ENCODE peak calls at places on chromosomes 4 and X, in ten cellular contexts. Z is tibial nerve, R is lower leg skin, S is breast epithelium, I is adrenal gland, V is IMR-90, M is stomach, U is ovary, T is body of pancreas, W is HCT116. H is an unnamed sample.

GRCh38 chr4:152239216-152239615 is 296.7 kb downstream of the FBXW7 start:
- DNase-seq in M (no peak), Z (no peak), U (no peak), W (no peak), V (no peak), T (no peak), R (no peak), S (no peak), I (no peak), H (no peak)

GRCh38 chr4:174553828-174554227 is 31.5 kb upstream of the HPGD start:
- DNase-seq in Z (no peak), V (no peak), T (no peak), I (no peak), S (no peak), U (no peak), W (no peak), R (no peak), M (no peak), H (no peak)

GRCh38 chrX:140318306-140318705 is 186.6 kb downstream of the SOX3 start:
- DNase-seq in S (no peak), R (no peak), V (no peak), M (no peak), Z (no peak), U (no peak), T (no peak), I (no peak), W (no peak), H (peak)

GRCh38 chr4:16082424-16083216 is 1.2 kb downstream of the PROM1 start:
- DNase-seq in U (no peak), I (no peak), R (no peak), Z (no peak), W (no peak), V (no peak), T (peak), S (peak), M (no peak), H (no peak)

GRCh38 chr4:159158989-159159388 is 56.1 kb downstream of the RAPGEF2 start:
- DNase-seq in U (no peak), R (no peak), M (no peak), V (no peak), I (no peak), W (no peak), T (no peak), Z (no peak), S (no peak), H (no peak)

GRCh38 chr4:46946914-46947313 is 37.9 kb upstream of the COX7B2 start:
- DNase-seq in R (no peak), Z (no peak), U (no peak), T (no peak), S (no peak), V (peak), I (no peak), M (no peak), W (no peak), H (no peak)

GRCh38 chr4:105509291-105509690 is 35.4 kb upstream of the PPA2 start:
- DNase-seq in W (no peak), S (no peak), M (no peak), T (no peak), U (no peak), V (no peak), Z (no peak), R (no peak), I (no peak), H (no peak)

GRCh38 chr4:123350191-123350544 is 46.4 kb upstream of the SPRY1 start:
- DNase-seq in S (no peak), Z (no peak), M (peak), T (no peak), I (no peak), W (peak), R (no peak), V (no peak), U (no peak), H (no peak)

GRCh38 chrX:20639115-20639514 is 372.4 kb upstream of the RPS6KA3 start:
- DNase-seq in W (no peak), R (no peak), I (no peak), S (no peak), V (no peak), U (no peak), Z (no peak), T (no peak), M (no peak), H (no peak)

GRCh38 chr4:84363256-84363655 is 135.8 kb downstream of the NKX6-1 start:
- DNase-seq in M (no peak), T (no peak), U (no peak), I (no peak), W (no peak), V (no peak), R (no peak), S (no peak), Z (no peak), H (no peak)

GRCh38 chr4:182564966-182565365 is 321.8 kb downstream of the TENM3 start:
- DNase-seq in U (no peak), W (no peak), S (no peak), I (no peak), V (peak), M (no peak), Z (no peak), R (no peak), T (no peak), H (no peak)

GRCh38 chr4:120085705-120086104 is 19.1 kb upstream of the MAD2L1 start:
- DNase-seq in T (no peak), U (no peak), W (no peak), Z (no peak), V (peak), M (no peak), I (no peak), R (no peak), S (no peak), H (no peak)

GRCh38 chr4:22850055-22850454 is 157.3 kb downstream of the GBA3 start:
- DNase-seq in Z (no peak), S (no peak), R (no peak), I (no peak), W (no peak), V (no peak), U (no peak), T (no peak), M (no peak), H (no peak)

GRCh38 chrX:153580700-153581386 is 18.1 kb downstream of the CCNQ start:
- DNase-seq in U (no peak), W (no peak), I (no peak), V (no peak), Z (no peak), T (no peak), R (no peak), S (no peak), M (no peak), H (no peak)

GRCh38 chr4:7988437-7988836 is 48.8 kb upstream of the AFAP1 start:
- DNase-seq in Z (no peak), W (no peak), U (no peak), V (peak), T (no peak), R (no peak), M (no peak), S (no peak), I (no peak), H (no peak)

GRCh38 chr4:38382492-38382891 is 281.5 kb upstream of the KLF3 start:
- DNase-seq in S (no peak), Z (no peak), M (no peak), W (no peak), V (no peak), U (no peak), R (no peak), I (no peak), T (no peak), H (no peak)

GRCh38 chrX:143476751-143477150 is 40.5 kb downstream of the SPANXN3 start:
- DNase-seq in V (no peak), Z (no peak), T (no peak), I (no peak), U (no peak), W (no peak), M (no peak), S (no peak), R (no peak), H (no peak)
- TF ChIP-seq POLR2A in V (no peak), Z (no peak), T (no peak), I (no peak), U (no peak), W (no peak), M (no peak), S (no peak), R (no peak), H (no peak)

GRCh38 chr4:184267206-184267608 is 49.5 kb upstream of the ENPP6 start:
- DNase-seq in M (no peak), T (no peak), V (no peak), I (no peak), U (no peak), R (peak), Z (no peak), W (no peak), S (no peak), H (no peak)
- TF ChIP-seq POLR2A in M (no peak), T (no peak), V (no peak), I (no peak), U (no peak), R (no peak), Z (no peak), W (no peak), S (no peak), H (no peak)

DNA sequence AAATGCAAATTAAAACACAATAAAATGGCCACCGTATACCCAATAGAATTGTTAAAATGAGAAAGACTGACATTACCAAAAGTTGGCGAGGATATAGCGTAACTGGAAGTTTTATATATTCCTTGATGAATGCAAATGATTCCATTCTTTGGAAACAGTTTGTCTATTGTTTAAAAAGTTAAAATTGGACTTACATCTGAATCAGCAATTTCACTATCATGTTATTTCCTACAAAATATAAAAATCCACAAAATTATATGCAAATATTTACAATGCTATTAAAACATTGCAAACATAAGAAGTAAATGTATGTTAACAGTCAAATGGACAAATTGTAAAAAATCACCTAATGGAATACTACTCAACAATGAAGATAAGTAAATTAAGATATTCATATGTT is 852.2 kb upstream of the NDST4 start:
- DNase-seq in I (no peak), W (no peak), T (no peak), R (no peak), U (no peak), V (no peak), S (no peak), M (no peak), Z (no peak), H (no peak)
- TF ChIP-seq POLR2A in I (no peak), W (no peak), T (no peak), R (no peak), U (no peak), V (no peak), S (no peak), M (no peak), Z (no peak), H (no peak)

GRCh38 chr4:109702950-109703663 is at the start of gene CASP6:
- DNase-seq in M (peak), I (peak), V (peak), W (peak), R (peak), Z (peak), U (peak), S (peak), T (peak), H (peak)
- TF ChIP-seq POLR2A in M (no peak), I (peak), V (no peak), W (no peak), R (no peak), Z (no peak), U (no peak), S (no peak), T (peak), H (peak)

DNA sequence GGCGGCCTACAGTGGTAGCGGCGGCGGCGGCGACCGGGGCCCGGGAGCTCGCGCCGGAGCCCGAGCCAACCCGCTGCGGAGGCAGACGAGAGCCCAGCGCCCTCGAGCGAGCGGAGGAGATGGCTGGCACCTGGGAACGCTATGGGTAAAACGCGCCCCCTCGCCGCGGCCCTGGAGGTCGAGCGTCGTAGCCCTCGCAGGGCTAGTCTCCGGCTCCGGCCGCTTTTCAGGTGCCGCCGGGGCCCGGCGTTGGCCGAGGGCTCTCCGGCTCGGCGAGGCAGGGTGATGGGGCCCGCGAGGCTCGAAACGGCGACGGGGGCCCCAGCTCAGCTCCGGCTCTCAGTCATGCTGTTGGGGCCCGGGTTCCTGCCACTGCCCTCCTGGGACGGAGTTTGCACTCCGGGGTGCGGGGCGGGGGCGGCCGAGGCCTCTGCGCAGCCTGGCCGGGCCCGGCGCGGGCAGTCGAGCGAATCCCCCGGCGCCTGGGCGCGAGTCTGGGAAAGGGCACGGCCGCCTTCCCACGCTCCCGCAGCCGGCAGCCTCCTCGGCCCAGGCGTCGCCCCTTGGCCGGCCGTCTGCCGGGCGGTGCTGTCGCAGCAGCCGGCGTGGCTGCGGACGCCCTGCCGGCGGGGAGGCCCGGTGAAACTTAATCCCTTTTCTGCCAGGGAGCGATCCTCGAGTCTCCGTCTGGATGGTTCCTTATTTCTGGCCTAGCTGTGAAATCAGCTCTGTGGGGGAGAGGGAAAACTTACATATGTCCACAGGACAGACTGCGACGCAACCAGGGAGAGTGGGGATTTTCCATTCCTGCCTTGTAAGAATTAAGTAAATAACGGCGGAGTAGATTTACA is 845 bp downstream of the MID2 start:
- DNase-seq in V (peak), M (peak), T (peak), S (peak), U (peak), W (no peak), R (no peak), Z (peak), I (peak), H (peak)
- TF ChIP-seq POLR2A in V (no peak), M (no peak), T (no peak), S (no peak), U (no peak), W (no peak), R (no peak), Z (no peak), I (no peak), H (no peak)

DNA sequence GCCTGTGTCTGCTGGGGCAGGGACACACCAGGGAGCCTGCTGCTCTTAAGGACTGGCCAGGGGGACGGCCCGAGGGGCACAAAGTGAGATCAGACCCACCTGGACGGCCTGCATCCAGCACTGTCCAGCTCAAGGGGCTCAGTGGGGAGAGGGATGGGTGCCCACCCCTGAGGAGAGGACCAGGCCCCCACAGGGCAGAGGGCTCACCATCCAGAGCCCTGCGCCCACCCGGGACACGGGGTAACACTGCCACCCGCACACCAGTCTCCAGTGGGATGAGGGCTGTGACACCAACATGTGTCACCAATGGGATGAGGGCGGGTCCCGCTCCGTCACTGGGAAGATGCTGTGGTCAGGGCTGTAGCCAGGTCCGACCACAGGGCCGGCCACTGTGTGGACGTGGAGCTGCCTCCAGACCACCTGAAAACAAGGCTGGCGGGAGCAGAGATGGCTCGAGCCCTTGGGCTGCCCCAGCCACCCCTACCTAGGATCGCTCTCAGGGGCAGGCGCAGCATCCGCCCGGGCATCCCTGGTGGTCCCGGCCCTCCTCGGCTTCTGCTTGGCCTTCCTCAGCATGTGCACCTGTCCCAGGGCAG is 13.1 kb downstream of the DGKQ start:
- DNase-seq in U (no peak), I (no peak), Z (no peak), V (no peak), R (no peak), T (no peak), M (no peak), W (no peak), S (no peak), H (no peak)
- TF ChIP-seq POLR2A in U (no peak), I (no peak), Z (no peak), V (no peak), R (no peak), T (no peak), M (no peak), W (no peak), S (no peak), H (no peak)

DNA sequence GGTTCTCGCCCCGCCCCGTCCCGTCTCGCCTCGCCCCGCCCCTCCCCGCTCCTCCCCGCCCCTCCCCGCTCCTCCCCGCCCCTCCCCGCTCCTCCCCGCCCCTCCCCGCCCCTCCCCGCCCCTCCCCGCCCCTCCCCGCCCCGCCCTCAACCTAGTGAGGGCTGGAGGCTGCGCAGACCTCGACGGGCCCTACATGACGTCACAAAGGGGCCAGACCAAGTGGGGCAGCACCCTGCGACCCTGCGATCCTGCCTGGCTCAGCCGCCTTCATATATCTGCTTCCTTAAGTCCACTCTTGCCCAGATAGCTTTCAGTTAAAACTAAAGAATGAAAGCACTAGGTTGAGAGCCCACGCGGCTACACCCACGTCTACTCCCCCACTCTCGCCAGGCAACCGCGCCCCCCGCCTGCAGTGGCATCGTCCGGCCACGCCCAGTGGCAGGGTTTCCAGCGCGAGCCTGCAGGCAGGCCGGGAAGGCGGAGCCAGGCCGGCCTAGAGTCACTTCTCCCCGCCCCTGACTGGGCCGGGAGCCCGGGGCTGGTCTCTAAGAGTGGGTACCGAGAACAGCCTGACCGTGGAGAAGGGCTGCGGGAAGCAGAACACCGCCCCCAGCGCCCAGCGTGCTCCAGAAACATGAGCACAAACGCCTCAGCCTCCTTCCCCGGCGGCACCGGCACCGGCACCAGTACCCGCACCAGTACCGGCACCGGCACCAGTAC is 1.5 kb upstream of the MAOA start:
- DNase-seq in Z (peak), M (peak), U (peak), R (peak), W (peak), I (peak), T (peak), S (peak), V (peak), H (peak)
- TF ChIP-seq POLR2A in Z (peak), M (no peak), U (peak), R (peak), W (no peak), I (peak), T (peak), S (peak), V (no peak), H (peak)

GRCh38 chr4:143554728-143555597 is 41.5 kb downstream of the SMARCA5 start:
- DNase-seq in T (no peak), W (no peak), Z (no peak), U (no peak), M (no peak), V (no peak), S (no peak), I (no peak), R (no peak), H (no peak)

GRCh38 chr4:143559757-143560147 is 46.2 kb downstream of the SMARCA5 start:
- DNase-seq in W (no peak), S (no peak), M (no peak), R (no peak), I (no peak), T (no peak), U (peak), Z (no peak), V (no peak), H (no peak)

GRCh38 chr4:143555676-143556075 is 42.2 kb downstream of the SMARCA5 start:
- DNase-seq in W (no peak), U (no peak), I (no peak), Z (no peak), S (no peak), T (no peak), R (no peak), M (no peak), V (peak), H (no peak)

GRCh38 chr4:143558286-143558685 is 44.8 kb downstream of the SMARCA5 start:
- DNase-seq in R (no peak), S (no peak), V (no peak), U (no peak), T (no peak), W (no peak), M (no peak), I (no peak), Z (no peak), H (no peak)

DNA sequence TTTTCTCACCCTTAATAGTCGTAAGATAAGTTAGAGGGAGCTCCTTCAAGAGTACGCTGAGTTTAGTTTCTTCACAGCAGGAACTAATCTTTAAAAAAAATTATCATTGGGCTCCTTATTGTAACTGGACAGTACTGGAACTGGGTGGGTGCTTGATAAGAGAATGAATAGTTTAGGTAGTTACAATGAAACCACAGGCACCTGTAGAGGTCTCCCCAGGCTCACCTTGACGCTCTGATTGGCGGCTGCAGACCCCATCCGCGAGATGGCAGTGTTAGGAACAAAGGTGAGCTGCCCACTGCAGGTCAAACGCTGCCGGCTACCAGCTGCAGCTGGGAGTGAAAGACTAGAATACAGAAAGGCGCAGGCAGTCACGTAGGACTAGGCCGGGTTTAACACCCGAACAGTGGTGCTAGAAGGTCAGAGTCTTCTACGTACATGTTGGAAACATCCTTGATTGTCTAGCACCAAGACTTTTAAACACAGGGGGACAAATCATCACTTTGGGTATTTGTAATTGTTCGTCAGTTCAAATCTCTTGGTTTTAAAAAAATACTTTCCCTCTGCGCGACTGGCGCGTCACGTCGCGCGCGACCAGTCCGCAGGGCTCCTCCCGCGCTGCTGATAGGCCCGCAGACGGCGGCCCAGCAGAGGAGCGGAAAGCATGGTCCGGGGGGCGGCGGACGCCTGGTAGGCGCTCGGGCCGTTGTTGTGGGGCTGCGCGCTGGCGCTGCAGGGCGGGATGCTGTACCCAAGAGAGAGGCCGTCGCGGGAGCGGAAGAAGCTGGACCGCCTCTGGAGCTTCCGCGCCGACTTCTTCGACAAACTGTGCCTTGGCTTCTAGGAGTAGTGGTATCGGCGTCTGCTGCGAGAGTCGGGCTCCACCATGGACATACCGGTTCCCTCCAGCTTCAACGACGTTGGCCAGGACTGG is 45.6 kb downstream of the SMARCA5 start:
- DNase-seq in M (peak), V (peak), W (no peak), S (peak), R (peak), Z (peak), T (peak), U (peak), I (peak), H (no peak)
- TF ChIP-seq POLR2A in M (no peak), V (no peak), W (no peak), S (no peak), R (no peak), Z (no peak), T (peak), U (no peak), I (no peak), H (no peak)

H was measured in H54.